ENCODE peak calls at places on chromosomes 1 and 21, in seven cellular contexts. U is heart right ventricle; K is aorta; P is CD4-positive, alpha-beta memory T cell; D is H1; N is cardiac muscle cell; R is uterus. V is an unnamed sample. For H3K4me1, the result is how much of the 10 kb centered on the place peaks cover.

GRCh38 chr1:100320311-100321097 is 31.8 kb upstream of the CDC14A start:
- DNase-seq in U (no peak), K (no peak), P (no peak), D (no peak), N (no peak), R (no peak), V (no peak)

GRCh38 chr1:22143065-22143514 is at the start of gene WNT4:
- DNase-seq in U (no peak), K (no peak), P (peak), D (no peak), N (peak), R (no peak), V (no peak)

GRCh38 chr1:16984717-16985116 is 4.3 kb upstream of the MFAP2 start:
- DNase-seq in U (peak), K (peak), P (no peak), D (no peak), N (no peak), R (peak), V (no peak)

GRCh38 chr1:57277681-57278080 is 146.2 kb downstream of the DAB1 start:
- DNase-seq in U (no peak), K (no peak), P (no peak), D (no peak), N (no peak), R (no peak), V (no peak)

GRCh38 chr1:110310300-110310699 is 28.9 kb upstream of the RBM15 start:
- DNase-seq in U (peak), K (no peak), P (no peak), D (no peak), N (no peak), R (no peak), V (no peak)

GRCh38 chr1:218349365-218350021 is 4.4 kb downstream of the TGFB2 start:
- DNase-seq in U (no peak), K (no peak), P (no peak), D (no peak), N (no peak), R (no peak), V (no peak)

GRCh38 chr21:15730484-15731242 is 881 bp downstream of the USP25 start:
- DNase-seq in U (peak), K (no peak), P (peak), D (no peak), N (no peak), R (no peak), V (no peak)

GRCh38 chr1:117512728-117513321 is 93.0 kb upstream of the TENT5C start:
- DNase-seq in U (no peak), K (no peak), P (peak), D (no peak), N (peak), R (no peak), V (no peak)

GRCh38 chr1:44390277-44390676 is 14.8 kb upstream of the RNF220 start:
- DNase-seq in U (no peak), K (no peak), P (no peak), D (no peak), N (no peak), R (no peak), V (no peak)

GRCh38 chr1:98967122-98967521 is 37.5 kb downstream of the PLPPR5 start:
- DNase-seq in U (no peak), K (no peak), P (no peak), D (no peak), N (no peak), R (no peak), V (no peak)

GRCh38 chr1:2543543-2544092 is 12.6 kb upstream of the TNFRSF14 start:
- DNase-seq in U (no peak), K (no peak), P (peak), D (no peak), N (peak), R (no peak), V (no peak)

GRCh38 chr1:150065184-150065871 is 2.2 kb upstream of the VPS45 start:
- DNase-seq in U (no peak), K (no peak), P (no peak), D (no peak), N (no peak), R (no peak), V (no peak)

GRCh38 chr1:247639381-247639981 is 34.1 kb downstream of the OR2G3 start:
- DNase-seq in U (peak), K (peak), P (no peak), D (peak), N (peak), R (peak), V (no peak)

GRCh38 chr21:20661745-20662470 is 336.3 kb upstream of the NCAM2 start:
- DNase-seq in U (no peak), K (no peak), P (no peak), D (peak), N (no peak), R (no peak), V (peak)

GRCh38 chr1:62687421-62687902 is 724 bp downstream of the DOCK7 start:
- DNase-seq in U (peak), K (peak), P (peak), D (no peak), N (peak), R (peak), V (no peak)

DNA sequence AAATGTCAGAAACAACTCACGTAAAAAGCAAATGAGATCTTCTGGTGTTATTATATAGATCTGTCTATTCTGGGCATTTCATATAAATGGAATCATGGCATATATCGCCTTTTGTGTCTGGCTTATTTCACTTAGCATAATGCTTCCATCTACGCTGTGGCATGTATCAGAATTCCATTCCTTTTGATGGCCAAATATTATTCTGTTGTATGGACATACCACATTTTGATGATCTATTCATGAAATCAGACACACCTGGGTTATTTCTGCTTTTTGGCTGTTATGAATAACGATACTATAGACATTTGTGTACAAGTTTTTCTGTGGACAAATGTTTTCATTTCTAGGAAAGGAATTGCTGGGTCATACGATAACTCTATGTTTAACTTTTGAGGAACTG is 7.7 kb downstream of the ENAH start:
- DNase-seq in U (no peak), K (no peak), P (no peak), D (no peak), N (no peak), R (no peak), V (no peak)
- H3K4me1 ChIP-seq in U (under half), K (under half), P (under half), D (under half), N (under half), R (under half), V (under half)

DNA sequence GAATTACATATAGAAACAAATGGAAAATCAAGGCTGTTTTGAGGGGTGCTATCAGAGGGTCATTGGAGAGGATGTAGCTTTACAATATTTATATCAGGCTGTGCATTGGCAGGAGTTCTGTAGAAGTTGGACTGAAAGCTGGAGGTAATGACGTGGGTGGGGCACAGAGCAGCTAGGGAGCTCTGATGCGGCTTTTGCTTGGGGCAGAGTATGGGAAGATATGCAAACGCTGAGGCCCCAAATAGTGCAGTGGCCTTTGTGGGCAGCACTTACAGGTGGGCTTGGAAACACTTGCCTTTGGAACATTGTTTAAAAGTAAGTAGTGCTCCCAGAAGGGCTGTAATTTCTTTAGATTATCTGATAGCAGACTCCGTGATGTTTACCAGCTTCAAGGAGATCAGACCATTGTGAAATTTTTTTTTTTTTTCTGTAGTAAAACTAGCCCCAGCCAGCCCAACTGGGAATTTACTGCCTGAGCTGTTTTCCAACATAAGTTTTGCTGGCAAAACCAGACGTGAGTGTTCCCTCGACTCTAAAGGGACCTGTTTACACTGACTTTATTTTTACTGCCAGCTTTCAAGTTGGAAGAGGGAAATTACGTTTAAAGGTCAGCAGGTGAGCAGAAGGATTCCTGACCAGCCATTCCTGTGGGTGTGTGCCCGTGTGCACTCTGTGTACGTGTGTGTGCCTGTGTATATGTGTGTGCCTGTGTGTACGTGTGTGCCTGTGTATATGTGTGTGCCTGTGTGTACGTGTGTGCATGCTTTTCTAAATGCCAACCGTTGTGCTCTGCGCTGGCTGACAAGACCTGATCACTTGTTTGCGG is at the start of gene MAB21L3:
- DNase-seq in U (no peak), K (no peak), P (no peak), D (no peak), N (peak), R (no peak), V (no peak)
- H3K27ac ChIP-seq in U (no peak), K (no peak), P (no peak), D (no peak), N (peak), R (no peak), V (no peak)

GRCh38 chr1:182841368-182841988 is 2.3 kb downstream of the DHX9 start:
- DNase-seq in U (no peak), K (no peak), P (peak), D (no peak), N (no peak), R (no peak), V (no peak)
- H3K4me1 ChIP-seq in U (under half), K (under half), P (half or more), D (under half), N (under half), R (under half), V (under half)

GRCh38 chr1:172185206-172185605 is 235.3 kb upstream of the C1orf105 start:
- DNase-seq in U (no peak), K (no peak), P (no peak), D (no peak), N (no peak), R (no peak), V (no peak)
- H3K27ac ChIP-seq in U (no peak), K (no peak), P (no peak), D (no peak), N (no peak), R (peak), V (no peak)

GRCh38 chr1:42680045-42680444 is 2.2 kb upstream of the YBX1 start:
- DNase-seq in U (no peak), K (no peak), P (no peak), D (no peak), N (no peak), R (no peak), V (no peak)
- H3K4me1 ChIP-seq in U (under half), K (under half), P (under half), D (under half), N (under half), R (under half), V (under half)

V was measured in iPS DF 6.9.